ENCODE peak calls at places on chromosome 20, in six cellular contexts. P is uterus; Z is GF-D8; G is neural progenitor cell; J is naive thymus-derived CD8-positive, alpha-beta T cell; N is activated effector memory CD4-positive, alpha-beta T cell treated with Interleukin-2 at 50 U/mL for 16 hours. C is an unnamed sample.

GRCh38 chr20:19251506-19251905 is 39.1 kb downstream of the SLC24A3 start:
- DNase-seq in Z (no peak), G (no peak), P (no peak), J (no peak), N (no peak), C (no peak)

GRCh38 chr20:19241440-19241839 is 29.0 kb downstream of the SLC24A3 start:
- DNase-seq in P (no peak), G (no peak), N (no peak), Z (no peak), J (no peak), C (no peak)

GRCh38 chr20:44810391-44811149 is at the start of gene RIMS4:
- DNase-seq in Z (no peak), N (no peak), G (peak; percentile 88), P (no peak), J (no peak), C (no peak)

GRCh38 chr20:17480696-17481095 is 50.5 kb downstream of the BFSP1 start:
- DNase-seq in P (no peak), G (no peak), Z (no peak), J (no peak), N (no peak), C (no peak)

GRCh38 chr20:10922521-10922920 is 248.7 kb upstream of the JAG1 start:
- DNase-seq in G (no peak), N (no peak), P (no peak), J (no peak), Z (no peak), C (no peak)

GRCh38 chr20:35871311-35871771 is 83.0 kb downstream of the SCAND1 start:
- DNase-seq in G (no peak), Z (no peak), P (peak; percentile 33), J (no peak), N (no peak), C (no peak)

GRCh38 chr20:37868998-37869861 is 33.7 kb upstream of the VSTM2L start:
- DNase-seq in P (no peak), J (no peak), Z (no peak), N (no peak), G (peak; percentile 21), C (no peak)

GRCh38 chr20:57902478-57902877 is 192.7 kb upstream of the PMEPA1 start:
- DNase-seq in N (no peak), J (no peak), G (no peak), P (no peak), Z (no peak), C (no peak)

GRCh38 chr20:49690899-49691620 is 22.6 kb downstream of the B4GALT5 start:
- DNase-seq in Z (no peak), J (no peak), G (no peak), P (no peak), N (no peak), C (no peak)

GRCh38 chr20:20743511-20744169 is 31.2 kb upstream of the RALGAPA2 start:
- DNase-seq in J (no peak), P (peak; percentile 65), Z (peak; percentile 79), N (no peak), G (peak; percentile 83), C (no peak)

GRCh38 chr20:49344975-49345374 is 67.1 kb upstream of the ZNFX1 start:
- DNase-seq in P (peak; percentile 76), Z (no peak), N (no peak), G (no peak), J (no peak), C (no peak)

GRCh38 chr20:53534037-53534436 is 59.6 kb downstream of the ZNF217 start:
- DNase-seq in J (no peak), Z (no peak), G (no peak), N (no peak), P (no peak), C (no peak)

GRCh38 chr20:63974402-63975200 is 4.8 kb downstream of the SAMD10 start:
- DNase-seq in N (no peak), G (no peak), Z (no peak), P (no peak), J (no peak), C (no peak)

C was measured in stimulated activated naive CD8-positive, alpha-beta T cell treated with anti-CD3 and anti-CD28 coated beads, Interleukin-15, amount 100 ng/mL, for 72 hours.